ENCODE peak calls at places on chromosomes 3 and 15, in five cellular contexts. N, B, K, L and Q are unnamed samples.
A peak's percentile ranks its signal among the peaks of the same experiment; 100 is the strongest.

GRCh38 chr3:32975891-32976290 is 24.4 kb downstream of the CCR4 start:
- DNase-seq in N (no peak), B (no peak), K (no peak), L (no peak), Q (no peak)

GRCh38 chr3:57756528-57757401 is 656 bp downstream of the SLMAP start:
- DNase-seq in N (peak; percentile 48), B (peak; percentile 76), K (peak; percentile 60), L (peak; percentile 59), Q (peak; percentile 41)

GRCh38 chr3:159059395-159059794 is 257.5 kb downstream of the MFSD1 start:
- DNase-seq in N (no peak), B (no peak), K (no peak), L (no peak), Q (no peak)

GRCh38 chr3:11477286-11477935 is 166.3 kb downstream of the VGLL4 start:
- DNase-seq in N (no peak), B (no peak), K (no peak), L (no peak), Q (no peak)

GRCh38 chr15:71107501-71107815 is 7.8 kb upstream of the THSD4 start:
- DNase-seq in N (no peak), B (no peak), K (no peak), L (no peak), Q (no peak)

GRCh38 chr3:177483182-177483967 is 286.1 kb upstream of the TBL1XR1 start:
- DNase-seq in N (peak; percentile 24), B (peak; percentile 40), K (no peak), L (no peak), Q (no peak)

GRCh38 chr3:4757056-4757948 is 221.9 kb upstream of the BHLHE40 start:
- DNase-seq in N (no peak), B (no peak), K (no peak), L (no peak), Q (no peak)

GRCh38 chr3:126355777-126356372 is 1.3 kb downstream of the KLF15 start:
- DNase-seq in N (peak; percentile 75), B (peak; percentile 98), K (peak; percentile 95), L (peak; percentile 95), Q (peak; percentile 89)

GRCh38 chr3:170437151-170437550 is 18.5 kb downstream of the CLDN11 start:
- DNase-seq in N (no peak), B (no peak), K (no peak), L (no peak), Q (no peak)

GRCh38 chr3:3119393-3119851 is 7.3 kb upstream of the TRNT1 start:
- DNase-seq in N (no peak), B (no peak), K (no peak), L (no peak), Q (no peak)

GRCh38 chr3:9861626-9862130 is 17.9 kb upstream of the RPUSD3 start:
- DNase-seq in N (no peak), B (peak; percentile 45), K (no peak), L (no peak), Q (no peak)

GRCh38 chr15:61829514-61829889 is 230.7 kb downstream of the VPS13C start:
- DNase-seq in N (no peak), B (no peak), K (no peak), L (no peak), Q (no peak)

GRCh38 chr15:60396964-60397771 is 618 bp downstream of the ANXA2 start:
- DNase-seq in N (peak; percentile 84), B (peak; percentile 82), K (peak; percentile 53), L (peak; percentile 60), Q (peak; percentile 82)

GRCh38 chr15:49155834-49156627 is 632 bp upstream of the COPS2 start:
- DNase-seq in N (peak; percentile 24), B (peak; percentile 24), K (no peak), L (no peak), Q (peak; percentile 13)

GRCh38 chr15:49621327-49622210 is 721 bp downstream of the DTWD1 start:
- DNase-seq in N (no peak), B (no peak), K (no peak), L (no peak), Q (peak; percentile 40)

GRCh38 chr3:27216955-27217552 is 152.1 kb downstream of the NEK10 start:
- DNase-seq in N (no peak), B (no peak), K (no peak), L (no peak), Q (no peak)

GRCh38 chr15:29442532-29442931 is 172.9 kb upstream of the NSMCE3 start:
- DNase-seq in N (no peak), B (no peak), K (no peak), L (no peak), Q (no peak)

GRCh38 chr15:50229336-50229735 is 36.2 kb downstream of the HDC start:
- DNase-seq in N (no peak), B (no peak), K (no peak), L (no peak), Q (no peak)

GRCh38 chr15:22823495-22824128 is 14.9 kb upstream of the NIPA2 start:
- DNase-seq in N (no peak), B (no peak), K (no peak), L (no peak), Q (no peak)
- H3K36me3 ChIP-seq in N (peaks cover 6% of the 10 kb centered on the region), B (peaks cover 11% of the 10 kb centered on the region), K (no peaks in the 10 kb centered on the region), L (no peaks in the 10 kb centered on the region), Q (peaks cover 3% of the 10 kb centered on the region)

GRCh38 chr3:53239800-53240199 is 16.0 kb downstream of the TKT start:
- DNase-seq in N (no peak), B (no peak), K (no peak), L (no peak), Q (no peak)

GRCh38 chr3:53236112-53236841 is 19.5 kb downstream of the TKT start:
- DNase-seq in N (peak; percentile 65), B (peak; percentile 77), K (peak; percentile 60), L (peak; percentile 32), Q (no peak)

GRCh38 chr3:53235545-53235944 is 20.3 kb downstream of the TKT start:
- DNase-seq in N (no peak), B (no peak), K (no peak), L (no peak), Q (no peak)

GRCh38 chr3:53238881-53239280 is 16.9 kb downstream of the TKT start:
- DNase-seq in N (no peak), B (no peak), K (no peak), L (no peak), Q (no peak)

DNA sequence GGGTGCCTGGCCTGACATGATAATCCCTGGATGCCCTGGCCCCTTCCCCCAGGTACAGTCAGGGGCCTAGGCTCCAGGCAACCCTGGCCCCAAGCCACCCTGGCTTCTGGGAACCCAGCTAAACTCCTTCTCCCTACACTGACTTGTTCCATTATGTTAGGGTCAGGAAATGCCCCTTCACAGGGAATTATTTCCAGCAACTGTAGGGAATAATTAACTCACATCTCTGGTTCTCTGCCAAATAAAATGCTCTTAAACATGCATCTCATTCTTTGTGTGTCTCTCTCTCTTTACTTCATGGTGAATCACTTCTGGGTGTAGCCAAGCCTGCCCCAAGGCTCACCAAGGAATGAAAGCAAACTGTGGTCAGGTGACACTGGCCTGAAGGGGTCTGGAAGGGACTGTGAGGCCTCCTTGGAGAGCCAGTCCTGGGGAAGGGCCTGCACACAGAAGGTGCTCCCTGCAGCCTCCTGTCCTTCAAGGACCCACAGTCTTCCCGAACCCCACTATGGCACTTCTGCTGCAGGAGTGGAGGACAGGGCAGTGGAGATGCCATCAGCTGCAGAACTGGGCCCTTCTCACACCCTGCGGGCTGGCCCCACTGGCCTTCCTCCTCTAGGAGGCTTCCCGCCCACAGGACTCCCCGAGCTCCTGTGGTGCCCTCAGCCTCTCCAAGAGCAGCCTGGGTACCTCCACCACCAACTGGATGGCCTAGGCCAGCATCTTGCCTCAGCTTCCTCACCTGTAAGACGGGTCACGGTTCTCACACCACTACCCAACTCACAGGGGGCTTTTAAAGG is 17.6 kb downstream of the TKT start:
- DNase-seq in N (peak; percentile 58), B (peak; percentile 35), K (no peak), L (no peak), Q (no peak)
- H3K36me3 ChIP-seq in N (no peaks in the 10 kb centered on the region), B (peaks cover 88% of the 10 kb centered on the region), K (no peaks in the 10 kb centered on the region), L (no peaks in the 10 kb centered on the region), Q (peaks cover 32% of the 10 kb centered on the region)

GRCh38 chr15:89299896-89300295 is 34.7 kb downstream of the POLG start:
- DNase-seq in N (no peak), B (no peak), K (no peak), L (no peak), Q (no peak)
- H3K36me3 ChIP-seq in N (no peaks in the 10 kb centered on the region), B (peaks cover 19% of the 10 kb centered on the region), K (no peaks in the 10 kb centered on the region), L (no peaks in the 10 kb centered on the region), Q (peaks cover 54% of the 10 kb centered on the region)

GRCh38 chr3:37039447-37039846 is 46.1 kb downstream of the MLH1 start:
- DNase-seq in N (no peak), B (no peak), K (no peak), L (no peak), Q (no peak)
- H3K36me3 ChIP-seq in N (no peaks in the 10 kb centered on the region), B (peaks cover 14% of the 10 kb centered on the region), K (no peaks in the 10 kb centered on the region), L (no peaks in the 10 kb centered on the region), Q (peaks cover 40% of the 10 kb centered on the region)

GRCh38 chr3:149019581-149019980 is 28.2 kb downstream of the GYG1 start:
- DNase-seq in N (no peak), B (no peak), K (no peak), L (no peak), Q (no peak)

GRCh38 chr3:149020196-149020838 is 29.0 kb downstream of the GYG1 start:
- DNase-seq in N (no peak), B (no peak), K (no peak), L (no peak), Q (no peak)

GRCh38 chr3:149023951-149024350 is 32.6 kb downstream of the GYG1 start:
- DNase-seq in N (no peak), B (no peak), K (no peak), L (no peak), Q (no peak)

GRCh38 chr3:149020839-149021252 is 29.5 kb downstream of the GYG1 start:
- DNase-seq in N (no peak), B (peak; percentile 22), K (no peak), L (no peak), Q (no peak)

DNA sequence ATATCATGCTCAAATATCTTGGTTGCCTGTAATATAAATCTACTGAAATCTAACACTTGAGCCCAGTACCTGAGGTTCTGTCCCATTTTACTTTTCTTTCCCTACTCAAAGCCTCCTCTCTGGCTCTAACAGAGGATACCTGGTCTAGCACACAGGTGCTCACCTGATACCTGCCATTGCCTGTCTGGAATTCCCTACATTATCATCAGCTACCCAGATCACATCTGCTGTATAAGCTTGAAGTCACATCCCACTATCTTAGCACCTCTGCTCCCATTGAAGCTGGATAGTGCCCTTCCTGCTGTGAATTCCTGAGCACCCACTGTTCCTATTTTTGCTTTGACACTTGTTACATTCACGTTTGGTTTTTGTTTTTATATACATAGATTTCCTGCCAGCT is 30.5 kb downstream of the GYG1 start:
- DNase-seq in N (no peak), B (peak; percentile 17), K (no peak), L (no peak), Q (no peak)
- H3K36me3 ChIP-seq in N (no peaks in the 10 kb centered on the region), B (peaks cover 3% of the 10 kb centered on the region), K (no peaks in the 10 kb centered on the region), L (no peaks in the 10 kb centered on the region), Q (peaks cover 35% of the 10 kb centered on the region)